ENCODE peak calls at places on chromosomes 6 and 20, in ten cellular contexts. U, X, Q, F, C, N, O, I, Y and T are unnamed samples.

GRCh38 chr6:109441069-109441816 is 719 bp downstream of the SMPD2 start:
- DNase-seq in Q (no peak), X (peak; percentile 56), C (peak; percentile 70), N (peak; percentile 72), I (peak; percentile 73), Y (peak; percentile 70), F (no peak), O (peak; percentile 53), U (peak; percentile 67), T (no peak)

GRCh38 chr6:16184129-16184528 is 54.3 kb upstream of the GMPR start:
- DNase-seq in X (peak; percentile 50), U (peak; percentile 70), I (no peak), Y (peak; percentile 27), Q (no peak), C (peak; percentile 26), N (peak; percentile 39), F (no peak), O (no peak), T (no peak)

GRCh38 chr20:19254086-19254821 is 41.8 kb downstream of the SLC24A3 start:
- DNase-seq in O (peak; percentile 20), Q (no peak), U (no peak), C (no peak), X (no peak), Y (no peak), F (no peak), I (no peak), N (peak; percentile 72), T (no peak)

GRCh38 chr6:10613693-10614092 is 80.7 kb downstream of the C6orf52 start:
- DNase-seq in U (no peak), F (no peak), Q (no peak), O (peak; percentile 5), Y (no peak), C (no peak), N (no peak), X (no peak), I (no peak), T (no peak)

GRCh38 chr6:71420693-71421328 is 132.2 kb downstream of the OGFRL1 start:
- DNase-seq in O (peak; percentile 97), Y (peak; percentile 96), I (no peak), C (peak; percentile 95), U (peak; percentile 97), X (peak; percentile 97), Q (peak; percentile 99), N (peak; percentile 97), F (peak; percentile 84), T (no peak)

GRCh38 chr20:50627747-50628146 is 63.6 kb downstream of the RIPOR3 start:
- DNase-seq in N (no peak), Y (no peak), U (no peak), Q (no peak), X (no peak), F (no peak), O (no peak), I (no peak), C (no peak), T (no peak)

GRCh38 chr6:107600936-107601335 is 111.0 kb downstream of the SOBP start:
- DNase-seq in Q (no peak), U (peak; percentile 68), X (peak; percentile 42), I (no peak), O (peak; percentile 62), F (peak; percentile 4), N (peak; percentile 75), Y (peak; percentile 71), C (peak; percentile 12), T (no peak)

GRCh38 chr6:35919827-35920751 is 809 bp downstream of the SRPK1 start:
- DNase-seq in F (no peak), C (peak; percentile 85), Y (peak; percentile 74), N (peak; percentile 70), X (peak; percentile 11), I (peak; percentile 66), U (peak; percentile 89), O (peak; percentile 71), Q (no peak), T (peak; percentile 72)

DNA sequence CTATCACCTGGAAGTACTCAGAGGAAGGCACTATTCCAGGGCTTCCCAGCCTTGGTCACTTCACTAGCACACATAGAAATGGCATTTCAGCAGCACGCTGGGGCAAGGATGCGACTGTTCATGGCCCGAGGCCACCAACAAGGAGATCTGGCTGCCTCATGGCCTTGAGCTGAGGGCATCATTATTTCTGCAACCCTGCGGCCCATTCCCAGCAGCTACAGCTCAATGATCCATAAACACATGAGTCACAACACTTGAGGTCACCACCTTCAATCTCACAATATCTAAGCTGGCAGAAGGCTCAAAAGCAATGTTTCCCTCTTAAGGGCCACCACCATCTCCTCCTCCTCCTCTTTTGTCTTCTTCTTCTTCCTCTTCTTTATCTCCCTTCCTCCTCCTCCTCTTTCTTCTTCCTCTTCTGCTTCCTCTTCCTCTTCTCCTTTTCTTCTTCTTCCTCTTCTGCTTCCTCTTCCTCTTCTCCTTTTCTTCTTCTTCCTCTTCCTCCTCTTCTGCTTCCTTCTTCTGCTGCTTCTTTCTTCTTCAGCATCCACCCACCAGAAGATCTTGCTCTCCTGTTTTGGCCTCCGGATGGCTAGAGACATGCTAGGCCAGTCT is 382.9 kb upstream of the CNR1 start:
- DNase-seq in O (no peak), F (no peak), N (no peak), Y (no peak), I (no peak), X (peak; percentile 73), U (no peak), C (no peak), Q (no peak), T (no peak)
- H3K4me3 ChIP-seq in O (no peak overlapping the region), F (no peak overlapping the region), N (no peak overlapping the region), Y (no peak overlapping the region), I (no peak overlapping the region), X (no peak overlapping the region), U (no peak overlapping the region), C (no peak overlapping the region), Q (no peak overlapping the region), T (no peak overlapping the region)

GRCh38 chr6:27477318-27478013 is 4.6 kb upstream of the ZNF184 start:
- DNase-seq in Q (no peak), N (no peak), Y (no peak), C (no peak), F (no peak), U (no peak), I (no peak), X (no peak), O (no peak), T (no peak)

GRCh38 chr6:27479319-27480182 is 6.6 kb upstream of the ZNF184 start:
- DNase-seq in X (peak; percentile 67), N (peak; percentile 95), I (peak; percentile 90), Q (peak; percentile 96), O (peak; percentile 95), Y (peak; percentile 75), U (peak; percentile 94), F (peak; percentile 88), C (peak; percentile 89), T (peak; percentile 93)

GRCh38 chr6:27476090-27476489 is 3.2 kb upstream of the ZNF184 start:
- DNase-seq in O (no peak), U (no peak), Y (no peak), C (no peak), F (no peak), I (no peak), N (no peak), X (no peak), Q (no peak), T (no peak)

GRCh38 chr6:27478706-27479318 is 5.9 kb upstream of the ZNF184 start:
- DNase-seq in Q (peak; percentile 98), O (peak; percentile 92), I (peak; percentile 94), X (peak; percentile 88), N (peak; percentile 96), C (peak; percentile 85), F (peak; percentile 81), Y (peak; percentile 76), U (peak; percentile 81), T (peak; percentile 82)

DNA sequence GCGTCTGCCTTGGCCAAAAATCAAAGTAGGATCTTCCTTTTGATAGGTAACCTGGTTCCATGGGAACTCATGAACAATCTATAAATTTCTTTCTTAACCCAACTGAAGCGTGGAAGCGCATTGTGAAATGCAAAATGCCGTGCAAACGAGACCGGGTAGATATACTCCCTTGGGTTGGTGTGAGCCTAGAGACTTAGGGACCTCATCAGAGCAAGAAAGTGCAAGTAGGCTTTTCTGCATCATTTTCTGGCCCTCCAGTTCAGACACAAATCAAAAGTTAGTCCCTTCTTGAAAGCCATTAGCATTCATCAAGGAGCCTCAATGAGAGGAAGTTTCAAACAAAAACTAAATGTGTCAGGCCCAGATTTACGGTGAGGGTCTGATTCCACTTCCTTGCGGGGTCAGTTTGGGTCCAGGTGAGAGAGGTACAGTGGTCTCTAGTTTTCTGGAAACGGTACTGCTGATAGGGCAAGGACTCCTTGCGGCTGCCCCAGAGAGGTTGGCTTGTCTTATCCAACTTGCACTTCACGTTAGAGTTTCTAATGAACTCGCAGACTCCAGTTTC is 5.3 kb upstream of the ZNF184 start:
- DNase-seq in Q (no peak), U (peak; percentile 20), X (no peak), Y (no peak), I (no peak), O (no peak), C (peak; percentile 33), F (peak; percentile 2), N (peak; percentile 47), T (no peak)
- H3K4me3 ChIP-seq in Q (peak overlapping the region; percentile 83), U (peak overlapping the region; percentile 57), X (peak overlapping the region; percentile 82), Y (peak overlapping the region; percentile 82), I (peak overlapping the region; percentile 77), O (peak overlapping the region; percentile 87), C (peak overlapping the region; percentile 62), F (peak overlapping the region; percentile 80), N (peak overlapping the region; percentile 69), T (peak overlapping the region; percentile 95)

GRCh38 chr20:58708246-58708931 is 15.8 kb downstream of the NPEPL1 start:
- DNase-seq in O (no peak), C (no peak), I (no peak), F (no peak), X (peak; percentile 3), N (no peak), Y (no peak), Q (peak; percentile 68), U (no peak), T (no peak)
- H3K4me3 ChIP-seq in O (no peak overlapping the region), C (no peak overlapping the region), I (no peak overlapping the region), F (no peak overlapping the region), X (no peak overlapping the region), N (no peak overlapping the region), Y (no peak overlapping the region), Q (no peak overlapping the region), U (no peak overlapping the region), T (no peak overlapping the region)

GRCh38 chr6:170279977-170280688 is 10.7 kb downstream of the DLL1 start:
- DNase-seq in I (peak; percentile 68), F (no peak), U (peak; percentile 50), C (no peak), N (peak; percentile 21), O (no peak), Q (no peak), X (peak; percentile 83), Y (peak; percentile 60), T (no peak)

GRCh38 chr6:170281331-170282292 is 9.3 kb downstream of the DLL1 start:
- DNase-seq in F (no peak), Y (no peak), O (no peak), X (no peak), N (no peak), Q (no peak), C (no peak), U (no peak), I (no peak), T (no peak)

GRCh38 chr6:170279426-170279825 is 11.5 kb downstream of the DLL1 start:
- DNase-seq in X (no peak), U (no peak), Y (no peak), F (no peak), Q (no peak), N (no peak), C (no peak), O (no peak), I (no peak), T (no peak)

GRCh38 chr6:170278743-170279094 is 12.2 kb downstream of the DLL1 start:
- DNase-seq in X (no peak), F (no peak), C (no peak), U (no peak), N (no peak), O (no peak), Q (no peak), Y (no peak), I (no peak), T (no peak)

DNA sequence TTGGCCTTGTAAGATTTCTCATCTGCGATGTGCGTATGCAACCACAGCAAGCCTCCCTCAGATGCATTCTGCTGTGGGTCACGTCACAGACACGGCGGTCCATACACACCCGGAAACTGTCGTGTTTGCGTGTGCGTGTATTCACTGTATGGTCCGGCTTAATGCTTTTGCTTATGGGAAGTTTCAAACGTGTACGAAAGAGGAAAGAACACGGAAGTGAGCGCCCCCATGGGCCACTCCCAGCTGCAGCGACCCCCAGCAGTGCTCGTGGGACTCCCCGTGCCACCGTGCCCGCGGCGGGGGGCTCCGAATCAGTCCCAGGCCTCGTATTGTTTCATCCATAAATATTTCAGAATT is 10.2 kb downstream of the DLL1 start:
- DNase-seq in N (no peak), Y (no peak), I (no peak), F (no peak), U (no peak), C (no peak), Q (no peak), O (no peak), X (no peak), T (no peak)
- H3K4me3 ChIP-seq in N (peak overlapping the region; percentile 37), Y (no peak overlapping the region), I (peak overlapping the region; percentile 38), F (peak overlapping the region; percentile 48), U (no peak overlapping the region), C (no peak overlapping the region), Q (no peak overlapping the region), O (no peak overlapping the region), X (peak overlapping the region; percentile 40), T (peak overlapping the region; percentile 57)